ENCODE peak calls at places on chromosomes 2 and 18, in six cellular contexts. K, O, F, I, J and V are unnamed samples.

GRCh38 chr18:50654658-50655550 is 95.0 kb downstream of the MAPK4 start:
- DNase-seq in K (no peak), F (no peak), J (no peak), O (no peak), I (no peak), V (no peak)

GRCh38 chr2:227783404-227784138 is 30.1 kb upstream of the CCL20 start:
- DNase-seq in J (no peak), O (no peak), I (no peak), F (no peak), K (no peak), V (no peak)

GRCh38 chr2:166180951-166181812 is 53.4 kb upstream of the SCN1A start:
- DNase-seq in O (peak; percentile 57), K (peak; percentile 56), J (peak; percentile 43), F (peak; percentile 51), I (no peak), V (peak; percentile 72)

GRCh38 chr2:32902174-32902573 is 44.6 kb upstream of the LTBP1 start:
- DNase-seq in J (no peak), I (no peak), F (no peak), K (no peak), O (no peak), V (no peak)

GRCh38 chr2:230874876-230875275 is 10.1 kb downstream of the ITM2C start:
- DNase-seq in K (no peak), I (no peak), J (no peak), O (no peak), F (no peak), V (no peak)

GRCh38 chr2:229273384-229274338 is 2.6 kb upstream of the PID1 start:
- DNase-seq in K (peak; percentile 67), I (peak; percentile 73), J (peak; percentile 81), F (peak; percentile 56), O (peak; percentile 96), V (peak; percentile 89)

GRCh38 chr2:180596453-180596852 is 384.0 kb upstream of the UBE2E3 start:
- DNase-seq in J (no peak), I (no peak), K (no peak), O (no peak), F (no peak), V (no peak)

GRCh38 chr2:240590681-240591111 is 4.2 kb downstream of the CAPN10 start:
- DNase-seq in J (no peak), F (no peak), O (no peak), I (no peak), K (no peak), V (no peak)

GRCh38 chr18:26652501-26652900 is 104.1 kb upstream of the KCTD1 start:
- DNase-seq in I (no peak), O (no peak), K (no peak), F (no peak), J (no peak), V (no peak)

GRCh38 chr2:180761224-180761623 is 219.2 kb upstream of the UBE2E3 start:
- DNase-seq in F (no peak), K (peak; percentile 65), I (no peak), O (peak; percentile 30), J (peak; percentile 87), V (no peak)

GRCh38 chr2:188576657-188577056 is 285.0 kb downstream of the GULP1 start:
- DNase-seq in O (no peak), I (no peak), K (no peak), F (no peak), J (no peak), V (no peak)

GRCh38 chr18:13112982-13113381 is 105.6 kb upstream of the LDLRAD4 start:
- DNase-seq in F (peak; percentile 63), K (peak; percentile 51), O (peak; percentile 94), J (peak; percentile 50), I (peak; percentile 64), V (peak; percentile 88)

GRCh38 chr2:112646791-112647720 is 1.3 kb downstream of the SLC20A1 start:
- DNase-seq in K (no peak), F (no peak), O (peak; percentile 46), J (peak; percentile 36), I (no peak), V (no peak)

GRCh38 chr2:196170681-196171247 is 614 bp downstream of the STK17B start:
- DNase-seq in O (peak; percentile 48), I (no peak), J (peak; percentile 68), K (peak; percentile 60), F (peak; percentile 17), V (peak; percentile 29)

GRCh38 chr2:45452866-45453265 is 158.2 kb downstream of the SRBD1 start:
- DNase-seq in O (no peak), J (peak; percentile 6), K (peak; percentile 96), I (no peak), F (no peak), V (no peak)

GRCh38 chr2:96505231-96505889 is at the start of gene NEURL3:
- DNase-seq in K (peak; percentile 74), F (no peak), O (no peak), I (no peak), J (peak; percentile 43), V (no peak)

GRCh38 chr2:96828436-96828835 is 12.4 kb downstream of the CNNM3 start:
- DNase-seq in K (no peak), J (no peak), I (no peak), O (no peak), F (no peak), V (no peak)

GRCh38 chr2:157190151-157190550 is 67.4 kb upstream of the GALNT5 start:
- DNase-seq in I (no peak), K (peak; percentile 90), J (peak; percentile 73), O (peak; percentile 43), F (no peak), V (no peak)

GRCh38 chr2:188444106-188444835 is 152.6 kb downstream of the GULP1 start:
- DNase-seq in I (no peak), F (no peak), K (peak; percentile 30), O (no peak), J (no peak), V (no peak)

GRCh38 chr2:166240387-166241313 is 112.8 kb upstream of the SCN1A start:
- DNase-seq in F (no peak), O (peak; percentile 2), K (peak; percentile 52), J (no peak), I (no peak), V (no peak)

GRCh38 chr2:189522435-189523151 is 58.0 kb downstream of the SLC40A1 start:
- DNase-seq in F (no peak), J (no peak), O (peak; percentile 23), K (no peak), I (no peak), V (no peak)

GRCh38 chr2:214232266-214232665 is 178.6 kb upstream of the VWC2L start:
- DNase-seq in J (no peak), F (no peak), I (no peak), O (no peak), K (peak; percentile 11), V (no peak)

GRCh38 chr2:74844752-74845151 is 10.8 kb downstream of the HK2 start:
- DNase-seq in I (no peak), J (no peak), K (no peak), O (no peak), F (no peak), V (no peak)

GRCh38 chr2:206783718-206784117 is 18.3 kb downstream of the FASTKD2 start:
- DNase-seq in F (no peak), I (no peak), O (peak; percentile 56), K (no peak), J (peak; percentile 29), V (no peak)

GRCh38 chr2:220043155-220043992 is 415.9 kb downstream of the SLC4A3 start:
- DNase-seq in O (peak; percentile 59), I (no peak), K (peak; percentile 51), F (no peak), J (peak; percentile 4), V (no peak)

GRCh38 chr2:215664847-215665525 is 229.1 kb upstream of the FN1 start:
- DNase-seq in O (peak; percentile 75), I (no peak), F (no peak), J (peak; percentile 94), K (peak; percentile 93), V (no peak)

GRCh38 chr2:117470311-117471095 is 344.0 kb upstream of the DDX18 start:
- DNase-seq in K (no peak), F (peak; percentile 61), O (peak; percentile 86), J (peak; percentile 44), I (peak; percentile 41), V (peak; percentile 73)

GRCh38 chr2:114293355-114293754 is 149.1 kb upstream of the DPP10 start:
- DNase-seq in K (no peak), J (no peak), F (no peak), O (no peak), I (no peak), V (no peak)

GRCh38 chr2:44388877-44389276 is 27.1 kb downstream of the CAMKMT start:
- DNase-seq in F (no peak), O (no peak), J (no peak), I (no peak), K (no peak), V (no peak)

DNA sequence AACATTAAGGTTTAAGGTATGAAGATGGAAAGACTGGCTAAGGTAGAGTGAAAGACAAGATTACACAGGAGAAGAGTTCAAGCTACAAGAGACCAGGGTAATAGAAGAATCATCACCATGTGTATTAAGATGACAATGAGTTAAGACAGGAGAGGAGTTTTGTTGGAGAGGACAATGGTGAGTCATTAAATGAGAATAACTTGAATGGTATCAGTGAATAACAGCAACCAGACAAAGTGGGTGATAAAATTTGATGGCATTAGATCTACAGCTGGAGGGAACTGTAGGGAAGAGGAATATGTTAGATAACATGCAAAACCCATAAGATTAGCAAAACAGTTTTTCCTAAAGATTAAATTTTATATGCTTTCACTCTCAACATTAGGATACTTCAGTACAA is 18.8 kb upstream of the ENOSF1 start:
- DNase-seq in F (no peak), I (no peak), J (no peak), O (no peak), K (peak; percentile 13), V (no peak)
- H3K4me2 ChIP-seq in F (no peak overlapping the region), I (no peak overlapping the region), J (no peak overlapping the region), O (no peak overlapping the region), K (no peak overlapping the region), V (no peak overlapping the region)

GRCh38 chr2:64644240-64645013 is 9.3 kb downstream of the SERTAD2 start:
- DNase-seq in K (peak; percentile 81), J (peak; percentile 96), F (peak; percentile 67), I (peak; percentile 71), O (peak; percentile 96), V (peak; percentile 92)
- H4K8ac ChIP-seq in K (peak overlapping the region; percentile 92), J (peak overlapping the region; percentile 79), F (no peak overlapping the region), I (peak overlapping the region; percentile 96), O (no peak overlapping the region), V (no peak overlapping the region)

GRCh38 chr2:107062173-107062572 is 176.2 kb upstream of the ST6GAL2 start:
- DNase-seq in F (no peak), J (no peak), K (no peak), I (no peak), O (no peak), V (peak; percentile 33)
- H3K4me2 ChIP-seq in F (no peak overlapping the region), J (no peak overlapping the region), K (no peak overlapping the region), I (no peak overlapping the region), O (no peak overlapping the region), V (no peak overlapping the region)

GRCh38 chr2:236578980-236579745 is 9.5 kb downstream of the ACKR3 start:
- DNase-seq in J (no peak), F (no peak), K (no peak), I (no peak), O (peak; percentile 51), V (no peak)

GRCh38 chr2:236577481-236578410 is 8.1 kb downstream of the ACKR3 start:
- DNase-seq in K (no peak), I (no peak), F (no peak), O (no peak), J (no peak), V (no peak)

GRCh38 chr2:236576978-236577377 is 7.4 kb downstream of the ACKR3 start:
- DNase-seq in F (no peak), K (no peak), I (no peak), J (no peak), O (no peak), V (no peak)

GRCh38 chr2:236579746-236580315 is 10.2 kb downstream of the ACKR3 start:
- DNase-seq in J (no peak), I (no peak), F (no peak), O (no peak), K (no peak), V (no peak)

GRCh38 chr2:236578411-236578846 is 8.8 kb downstream of the ACKR3 start:
- DNase-seq in F (no peak), K (no peak), J (no peak), O (no peak), I (no peak), V (no peak)
- H4K8ac ChIP-seq in F (peak overlapping the region; percentile 70), K (no peak overlapping the region), J (no peak overlapping the region), O (no peak overlapping the region), I (no peak overlapping the region), V (no peak overlapping the region)